ENCODE peak calls at places on chromosomes 16 and 17, in six cellular contexts. X is H1, K is SK-N-SH, A is HepG2, S is K562, B is GM12878. E is an unnamed sample.

GRCh38 chr17:28648698-28649097 is 3.7 kb upstream of the BLTP2 start:
- DNase-seq in K (no peak), A (no peak), B (no peak), X (no peak), S (no peak), E (no peak)

GRCh38 chr16:26740771-26741170 is 326.0 kb upstream of the C16orf82 start:
- DNase-seq in B (no peak), K (no peak), A (no peak), X (no peak), S (no peak), E (no peak)

GRCh38 chr16:874366-875181 is 74.0 kb upstream of the GNG13 start:
- DNase-seq in X (no peak), K (no peak), S (peak), B (no peak), A (no peak), E (no peak)

GRCh38 chr17:14302421-14303099 is 1.7 kb downstream of the HS3ST3B1 start:
- DNase-seq in A (peak), X (peak), K (peak), S (peak), B (no peak), E (peak)

GRCh38 chr16:77223184-77223583 is 24.0 kb downstream of the SYCE1L start:
- DNase-seq in S (peak), A (no peak), K (peak), B (no peak), X (peak), E (peak)

GRCh38 chr16:89712476-89712805 is 8.3 kb downstream of the VPS9D1 start:
- DNase-seq in A (no peak), K (peak), B (no peak), X (no peak), S (peak), E (no peak)

GRCh38 chr17:58391302-58391984 is 25.9 kb downstream of the RNF43 start:
- DNase-seq in B (no peak), K (peak), S (peak), X (no peak), A (peak), E (peak)

GRCh38 chr17:29526322-29526721 is 40.5 kb downstream of the ABHD15 start:
- DNase-seq in X (no peak), B (no peak), S (no peak), A (no peak), K (no peak), E (no peak)

GRCh38 chr17:37088459-37088858 is 139.7 kb downstream of the AATF start:
- DNase-seq in K (no peak), B (no peak), A (no peak), X (no peak), S (no peak), E (no peak)

GRCh38 chr17:50661795-50662391 is 27.2 kb downstream of the ABCC3 start:
- DNase-seq in B (no peak), X (no peak), A (peak), K (peak), S (peak), E (peak)

GRCh38 chr16:12311309-12311708 is 334.8 kb downstream of the SNX29 start:
- DNase-seq in A (no peak), K (no peak), S (no peak), B (no peak), X (peak), E (no peak)

GRCh38 chr16:10945065-10945787 is 862 bp downstream of the CLEC16A start:
- DNase-seq in X (no peak), S (no peak), A (no peak), K (no peak), B (no peak), E (no peak)

GRCh38 chr16:72990003-72990521 is 57.9 kb downstream of the ZFHX3 start:
- DNase-seq in B (no peak), A (no peak), K (no peak), S (no peak), X (no peak), E (no peak)

GRCh38 chr17:44170499-44171201 is at the start of gene ASB16:
- DNase-seq in A (no peak), X (no peak), B (no peak), K (peak), S (no peak), E (no peak)

DNA sequence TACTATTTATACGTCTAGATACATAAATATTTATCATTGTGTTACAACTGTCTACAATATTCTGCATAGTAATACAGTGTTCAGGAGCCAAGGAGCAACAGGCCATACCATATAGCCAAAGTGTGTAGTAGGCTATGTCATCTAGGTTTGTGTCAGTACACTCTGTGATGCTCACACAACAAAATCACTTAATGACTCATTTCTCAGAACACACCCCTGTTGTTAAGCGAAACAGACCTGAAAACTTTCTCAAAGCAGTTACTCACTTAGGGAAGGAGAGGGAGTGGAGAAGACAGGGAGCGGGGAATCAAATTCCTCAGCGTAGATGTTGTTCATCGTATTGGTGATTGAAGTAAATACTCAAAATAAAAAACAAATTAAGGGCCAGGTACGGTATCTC is 269.5 kb downstream of the STX8 start:
- DNase-seq in K (no peak), X (no peak), S (no peak), A (no peak), B (no peak), E (peak)
- TF ChIP-seq RFX5 in K (no peak), X (no peak), S (no peak), A (no peak), B (no peak), E (no peak)

DNA sequence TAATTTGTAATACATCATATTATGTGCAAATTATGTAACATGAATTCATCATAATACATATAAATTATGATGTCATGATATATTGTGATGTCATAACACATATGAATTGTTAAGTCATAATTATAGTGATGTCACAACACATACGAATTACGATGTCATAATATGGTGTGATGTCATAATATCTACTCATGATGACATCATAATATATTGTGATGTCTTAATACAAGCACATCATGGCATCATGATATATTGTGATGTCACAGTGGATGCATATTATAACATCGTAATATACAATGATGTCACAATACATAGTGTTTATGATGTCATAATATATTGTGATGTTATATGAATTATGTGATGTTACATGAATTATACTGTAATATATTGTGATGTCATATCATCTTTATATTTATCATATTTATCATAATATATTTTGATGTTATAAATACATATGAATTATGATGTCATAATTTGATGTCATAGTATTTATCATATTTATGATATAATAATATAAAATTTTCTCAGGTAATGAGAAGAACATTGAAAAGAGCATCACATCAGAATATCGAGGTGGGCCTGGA is 1793.0 kb downstream of the TP53TG3F start:
- DNase-seq in K (no peak), S (no peak), A (no peak), X (no peak), B (no peak), E (no peak)
- TF ChIP-seq CHD2 in K (no peak), S (no peak), A (no peak), X (no peak), B (no peak), E (no peak)

GRCh38 chr17:78805301-78805700 is 23.2 kb upstream of the CYTH1 start:
- DNase-seq in S (no peak), A (no peak), X (no peak), K (no peak), B (no peak), E (no peak)
- TF ChIP-seq RFX5 in S (no peak), A (no peak), X (no peak), K (no peak), B (no peak), E (no peak)

GRCh38 chr16:79915264-79916160 is 315.0 kb upstream of the MAF start:
- DNase-seq in X (no peak), A (no peak), B (no peak), K (no peak), S (no peak), E (peak)

GRCh38 chr16:79911660-79912059 is 311.1 kb upstream of the MAF start:
- DNase-seq in K (no peak), X (no peak), B (no peak), A (no peak), S (no peak), E (no peak)

DNA sequence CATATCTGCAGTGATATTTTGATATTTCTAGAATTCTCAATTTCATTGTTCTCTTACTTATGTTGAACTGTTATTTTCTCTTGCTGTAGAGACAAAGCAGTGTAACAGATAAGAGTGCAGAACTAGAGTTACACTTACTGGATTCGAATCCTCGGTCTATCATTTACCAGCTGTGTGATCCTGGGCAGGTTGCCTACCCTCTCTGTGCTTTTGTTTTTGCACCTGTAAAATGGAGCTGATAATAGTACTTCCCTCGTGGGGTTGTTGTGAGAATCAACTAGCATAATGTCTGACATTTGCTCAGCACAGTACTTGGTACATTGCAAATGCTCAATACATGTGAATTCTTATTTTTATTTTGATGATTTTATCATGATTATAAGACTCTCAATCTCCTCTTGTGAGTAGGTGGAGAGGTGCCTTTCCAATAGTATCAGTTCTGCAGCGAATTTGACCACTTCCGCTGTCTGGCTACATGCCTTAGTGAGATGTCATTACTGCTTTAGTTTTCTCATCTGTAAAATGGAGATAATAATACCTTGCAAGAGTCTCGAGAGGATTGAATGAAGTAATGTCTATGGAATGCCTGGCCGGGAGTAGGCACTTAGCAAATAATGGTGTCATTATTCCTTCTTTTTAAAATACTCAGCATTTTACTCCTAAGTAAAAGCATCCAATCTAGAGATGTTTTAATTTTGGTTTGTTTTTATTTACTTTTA is 312.2 kb upstream of the MAF start:
- DNase-seq in S (no peak), B (no peak), X (no peak), A (no peak), K (no peak), E (no peak)
- TF ChIP-seq CHD2 in S (no peak), B (no peak), X (no peak), A (no peak), K (no peak), E (no peak)

E was measured in A549.